ENCODE peak calls at places on chromosomes 16 and 17, in five cellular contexts. One of them, this sample, is unnamed. For H3K36me3 and H3K4me1, the result is how much of the 10 kb centered on the place peaks cover.

GRCh38 chr16:1046271-1046955 is 26.1 kb upstream of the SSTR5 start:
- DNase-seq in tibial nerve: no peak
- DNase-seq in Peyer's patch: no peak
- DNase-seq in hepatocyte: no peak
- DNase-seq in sigmoid colon: no peak
- DNase-seq in this sample: no peak

GRCh38 chr17:2853111-2853721 is 57.0 kb downstream of the RAP1GAP2 start:
- DNase-seq in tibial nerve: no peak
- DNase-seq in Peyer's patch: no peak
- DNase-seq in hepatocyte: peak
- DNase-seq in sigmoid colon: peak
- DNase-seq in this sample: peak

GRCh38 chr16:23518435-23518891 is 8.2 kb upstream of the GGA2 start:
- DNase-seq in tibial nerve: no peak
- DNase-seq in Peyer's patch: peak
- DNase-seq in hepatocyte: no peak
- DNase-seq in sigmoid colon: no peak
- DNase-seq in this sample: no peak

GRCh38 chr16:50509521-50510341 is 38.5 kb upstream of the NKD1 start:
- DNase-seq in tibial nerve: no peak
- DNase-seq in Peyer's patch: peak
- DNase-seq in hepatocyte: no peak
- DNase-seq in sigmoid colon: no peak
- DNase-seq in this sample: peak

GRCh38 chr17:38658741-38659345 is 15.9 kb downstream of the EPOP start:
- DNase-seq in tibial nerve: no peak
- DNase-seq in Peyer's patch: no peak
- DNase-seq in hepatocyte: no peak
- DNase-seq in sigmoid colon: no peak
- DNase-seq in this sample: no peak

GRCh38 chr16:47984669-47985068 is 171.1 kb downstream of the ABCC12 start:
- DNase-seq in tibial nerve: no peak
- DNase-seq in Peyer's patch: no peak
- DNase-seq in hepatocyte: no peak
- DNase-seq in sigmoid colon: no peak
- DNase-seq in this sample: no peak

GRCh38 chr17:40448213-40448638 is 5.0 kb downstream of the IGFBP4 start:
- DNase-seq in tibial nerve: no peak
- DNase-seq in Peyer's patch: no peak
- DNase-seq in hepatocyte: no peak
- DNase-seq in sigmoid colon: peak
- DNase-seq in this sample: no peak

GRCh38 chr16:72664122-72664479 is 383.8 kb downstream of the ZFHX3 start:
- DNase-seq in tibial nerve: no peak
- DNase-seq in Peyer's patch: no peak
- DNase-seq in hepatocyte: no peak
- DNase-seq in sigmoid colon: no peak
- DNase-seq in this sample: no peak

GRCh38 chr17:45262516-45263476 is 902 bp upstream of the SPATA32 start:
- DNase-seq in tibial nerve: no peak
- DNase-seq in Peyer's patch: no peak
- DNase-seq in hepatocyte: no peak
- DNase-seq in sigmoid colon: peak
- DNase-seq in this sample: no peak

GRCh38 chr17:75525806-75526554 is 483 bp downstream of the LLGL2 start:
- DNase-seq in tibial nerve: no peak
- DNase-seq in Peyer's patch: no peak
- DNase-seq in hepatocyte: peak
- DNase-seq in sigmoid colon: no peak
- DNase-seq in this sample: peak

GRCh38 chr17:7549401-7550055 is 670 bp downstream of the TNFSF12 start:
- DNase-seq in tibial nerve: no peak
- DNase-seq in Peyer's patch: peak
- DNase-seq in hepatocyte: no peak
- DNase-seq in sigmoid colon: peak
- DNase-seq in this sample: no peak

GRCh38 chr16:23296994-23297393 is 5.1 kb upstream of the SCNN1B start:
- DNase-seq in tibial nerve: no peak
- DNase-seq in Peyer's patch: no peak
- DNase-seq in hepatocyte: no peak
- DNase-seq in sigmoid colon: no peak
- DNase-seq in this sample: no peak

GRCh38 chr16:63461248-63461841 is 1425.1 kb upstream of the CDH8 start:
- DNase-seq in tibial nerve: no peak
- DNase-seq in Peyer's patch: no peak
- DNase-seq in hepatocyte: peak
- DNase-seq in sigmoid colon: no peak
- DNase-seq in this sample: peak

GRCh38 chr16:13607289-13607688 is 312.7 kb upstream of the ERCC4 start:
- DNase-seq in tibial nerve: no peak
- DNase-seq in Peyer's patch: no peak
- DNase-seq in hepatocyte: no peak
- DNase-seq in sigmoid colon: no peak
- DNase-seq in this sample: no peak

GRCh38 chr17:40180694-40181093 is 3.4 kb downstream of the RAPGEFL1 start:
- DNase-seq in tibial nerve: no peak
- DNase-seq in Peyer's patch: no peak
- DNase-seq in hepatocyte: no peak
- DNase-seq in sigmoid colon: no peak
- DNase-seq in this sample: no peak

GRCh38 chr16:60204221-60204620 is 1470.1 kb upstream of the GOT2 start:
- DNase-seq in tibial nerve: no peak
- DNase-seq in Peyer's patch: no peak
- DNase-seq in hepatocyte: no peak
- DNase-seq in sigmoid colon: no peak
- DNase-seq in this sample: no peak

GRCh38 chr17:30506423-30506822 is 29.2 kb downstream of the GOSR1 start:
- DNase-seq in tibial nerve: no peak
- DNase-seq in Peyer's patch: no peak
- DNase-seq in hepatocyte: no peak
- DNase-seq in sigmoid colon: no peak
- DNase-seq in this sample: no peak

GRCh38 chr17:38498353-38498752 is 70.1 kb downstream of the ARHGAP23 start:
- DNase-seq in tibial nerve: no peak
- DNase-seq in Peyer's patch: no peak
- DNase-seq in hepatocyte: no peak
- DNase-seq in sigmoid colon: no peak
- DNase-seq in this sample: no peak

GRCh38 chr16:75433732-75434413 is 570 bp upstream of the CFDP1 start:
- DNase-seq in tibial nerve: peak
- DNase-seq in Peyer's patch: peak
- DNase-seq in hepatocyte: peak
- DNase-seq in sigmoid colon: peak
- DNase-seq in this sample: peak

GRCh38 chr16:89722392-89723278 is 1.3 kb downstream of the ZNF276 start:
- DNase-seq in tibial nerve: peak
- DNase-seq in Peyer's patch: peak
- DNase-seq in hepatocyte: peak
- DNase-seq in sigmoid colon: peak
- DNase-seq in this sample: peak

GRCh38 chr17:8053600-8053999 is 14.7 kb downstream of the ALOX15B start:
- DNase-seq in tibial nerve: no peak
- DNase-seq in Peyer's patch: no peak
- DNase-seq in hepatocyte: no peak
- DNase-seq in sigmoid colon: peak
- DNase-seq in this sample: no peak

GRCh38 chr17:32870027-32870670 is 6.8 kb downstream of the MYO1D start:
- DNase-seq in tibial nerve: no peak
- DNase-seq in Peyer's patch: no peak
- DNase-seq in hepatocyte: no peak
- DNase-seq in sigmoid colon: no peak
- DNase-seq in this sample: no peak

GRCh38 chr16:49562228-49562627 is 188.6 kb downstream of the C16orf78 start:
- DNase-seq in tibial nerve: no peak
- DNase-seq in Peyer's patch: no peak
- DNase-seq in hepatocyte: no peak
- DNase-seq in sigmoid colon: no peak
- DNase-seq in this sample: no peak

GRCh38 chr17:6793748-6794493 is 17.9 kb downstream of the FBXO39 start:
- DNase-seq in tibial nerve: no peak
- DNase-seq in Peyer's patch: no peak
- DNase-seq in hepatocyte: no peak
- DNase-seq in sigmoid colon: no peak
- DNase-seq in this sample: no peak

GRCh38 chr16:84922351-84923135 is 88.8 kb downstream of the ZDHHC7 start:
- DNase-seq in tibial nerve: peak
- DNase-seq in Peyer's patch: no peak
- DNase-seq in hepatocyte: no peak
- DNase-seq in sigmoid colon: peak
- DNase-seq in this sample: peak

GRCh38 chr17:15945493-15946209 is 721 bp downstream of the ADORA2B start:
- DNase-seq in tibial nerve: no peak
- DNase-seq in Peyer's patch: no peak
- DNase-seq in hepatocyte: no peak
- DNase-seq in sigmoid colon: peak
- DNase-seq in this sample: peak

GRCh38 chr16:49921791-49922456 is 66.0 kb upstream of the ZNF423 start:
- DNase-seq in tibial nerve: peak
- DNase-seq in Peyer's patch: peak
- DNase-seq in hepatocyte: peak
- DNase-seq in sigmoid colon: peak
- DNase-seq in this sample: peak

GRCh38 chr17:78904371-78904770 is 1.4 kb upstream of the CEP295NL start:
- DNase-seq in tibial nerve: no peak
- DNase-seq in Peyer's patch: no peak
- DNase-seq in hepatocyte: no peak
- DNase-seq in sigmoid colon: no peak
- DNase-seq in this sample: no peak

GRCh38 chr17:1058423-1059130 is 61.6 kb downstream of the TIMM22 start:
- DNase-seq in tibial nerve: no peak
- DNase-seq in Peyer's patch: peak
- DNase-seq in hepatocyte: peak
- DNase-seq in sigmoid colon: no peak
- DNase-seq in this sample: no peak

GRCh38 chr16:82641336-82641984 is 14.7 kb downstream of the CDH13 start:
- DNase-seq in tibial nerve: no peak
- DNase-seq in Peyer's patch: no peak
- DNase-seq in hepatocyte: no peak
- DNase-seq in sigmoid colon: no peak
- DNase-seq in this sample: no peak

GRCh38 chr16:8990445-8990844 is 26.7 kb upstream of the USP7 start:
- DNase-seq in tibial nerve: no peak
- DNase-seq in Peyer's patch: no peak
- DNase-seq in hepatocyte: no peak
- DNase-seq in sigmoid colon: no peak
- DNase-seq in this sample: no peak
- TF ChIP-seq CTCF in tibial nerve: no peak
- TF ChIP-seq CTCF in Peyer's patch: no peak
- TF ChIP-seq CTCF in hepatocyte: no peak
- TF ChIP-seq CTCF in sigmoid colon: no peak
- TF ChIP-seq CTCF in this sample: no peak

GRCh38 chr16:77555101-77555500 is 120.3 kb upstream of the ADAMTS18 start:
- DNase-seq in tibial nerve: no peak
- DNase-seq in Peyer's patch: no peak
- DNase-seq in hepatocyte: no peak
- DNase-seq in sigmoid colon: no peak
- DNase-seq in this sample: no peak
- H3K36me3 ChIP-seq in tibial nerve: under half
- H3K36me3 ChIP-seq in Peyer's patch: under half
- H3K36me3 ChIP-seq in hepatocyte: under half
- H3K36me3 ChIP-seq in sigmoid colon: under half
- H3K36me3 ChIP-seq in this sample: under half

DNA sequence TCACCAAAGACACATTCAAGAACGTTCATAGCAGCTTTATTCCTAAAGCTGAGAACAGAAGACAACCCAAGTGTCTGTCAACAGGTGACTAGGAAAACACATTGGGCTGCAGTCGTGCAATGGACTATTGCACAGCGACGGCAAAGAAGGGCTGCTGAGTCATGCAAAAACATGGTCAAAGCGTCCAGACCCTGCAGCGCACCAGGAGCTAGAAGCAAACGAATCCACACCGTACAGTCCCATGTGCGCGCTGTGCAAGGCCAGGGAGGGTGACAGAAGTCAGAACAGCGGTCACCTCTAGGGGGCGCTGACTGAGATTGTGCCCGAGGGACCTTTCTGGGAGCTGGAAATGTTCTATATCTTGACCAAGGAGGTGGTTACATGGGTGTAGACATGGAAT is 266.4 kb downstream of the MAF start:
- DNase-seq in tibial nerve: no peak
- DNase-seq in Peyer's patch: no peak
- DNase-seq in hepatocyte: no peak
- DNase-seq in sigmoid colon: no peak
- DNase-seq in this sample: peak
- H3K4me1 ChIP-seq in tibial nerve: under half
- H3K4me1 ChIP-seq in Peyer's patch: under half
- H3K4me1 ChIP-seq in hepatocyte: under half
- H3K4me1 ChIP-seq in sigmoid colon: under half
- H3K4me1 ChIP-seq in this sample: under half

DNA sequence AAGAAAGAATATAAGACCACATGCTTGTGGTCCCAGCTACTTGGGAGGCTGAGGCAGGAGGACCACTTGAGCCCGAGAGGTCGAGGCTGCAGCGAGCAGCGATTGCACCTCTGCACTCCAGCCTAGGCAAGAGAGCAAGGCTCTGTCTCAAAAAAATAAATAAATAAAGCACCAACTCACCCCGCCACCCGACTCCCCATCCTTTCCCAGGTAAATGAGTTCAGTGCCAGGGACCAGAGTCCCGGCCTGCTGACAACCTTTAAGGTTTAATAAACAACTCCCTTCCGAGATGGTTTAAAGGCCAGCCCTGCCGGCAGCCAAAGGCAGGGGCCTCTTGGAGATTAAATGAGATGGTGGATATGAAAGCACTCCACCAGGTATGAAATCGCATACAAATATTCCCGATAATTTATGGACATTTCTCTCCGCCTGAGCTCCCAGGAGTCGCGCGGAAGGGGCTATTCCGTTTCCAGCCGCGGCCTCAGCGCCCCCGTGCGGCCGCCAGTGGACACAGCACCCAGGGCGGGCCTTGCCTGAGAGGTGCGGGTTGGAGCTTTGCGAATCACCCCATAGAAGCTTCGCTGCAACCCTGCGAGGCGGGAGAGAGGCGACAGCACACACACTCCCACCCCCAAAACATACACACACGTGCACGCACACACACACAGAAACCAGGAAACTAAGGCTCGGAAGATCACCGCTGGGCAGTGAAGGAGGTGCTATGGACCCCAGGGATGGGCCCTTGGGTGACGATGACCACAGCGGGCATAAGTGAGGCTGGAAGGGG is 4.0 kb upstream of the RPL38 start:
- DNase-seq in tibial nerve: peak
- DNase-seq in Peyer's patch: peak
- DNase-seq in hepatocyte: peak
- DNase-seq in sigmoid colon: peak
- DNase-seq in this sample: peak
- TF ChIP-seq CTCF in tibial nerve: peak
- TF ChIP-seq CTCF in Peyer's patch: peak
- TF ChIP-seq CTCF in hepatocyte: peak
- TF ChIP-seq CTCF in sigmoid colon: peak
- TF ChIP-seq CTCF in this sample: peak

GRCh38 chr16:68284847-68285246 is 20.5 kb downstream of the SLC7A6 start:
- DNase-seq in tibial nerve: no peak
- DNase-seq in Peyer's patch: peak
- DNase-seq in hepatocyte: no peak
- DNase-seq in sigmoid colon: no peak
- DNase-seq in this sample: no peak
- H3K36me3 ChIP-seq in tibial nerve: under half
- H3K36me3 ChIP-seq in Peyer's patch: under half
- H3K36me3 ChIP-seq in hepatocyte: under half
- H3K36me3 ChIP-seq in sigmoid colon: under half
- H3K36me3 ChIP-seq in this sample: under half

GRCh38 chr16:88566158-88566557 is 4.0 kb upstream of the ZC3H18 start:
- DNase-seq in tibial nerve: no peak
- DNase-seq in Peyer's patch: no peak
- DNase-seq in hepatocyte: no peak
- DNase-seq in sigmoid colon: no peak
- DNase-seq in this sample: no peak
- H3K4me1 ChIP-seq in tibial nerve: under half
- H3K4me1 ChIP-seq in Peyer's patch: under half
- H3K4me1 ChIP-seq in hepatocyte: under half
- H3K4me1 ChIP-seq in sigmoid colon: under half
- H3K4me1 ChIP-seq in this sample: under half

This sample was measured in cardiac muscle cell.